ENCODE peak calls at places on chromosomes 1 and 21, in ten cellular contexts. I is cardiac muscle cell, M is fibroblast of lung, C is epithelial cell of esophagus, G is lower lobe of right lung, E is right atrium auricular region, V is Peyer's patch, P is ovary, K is kidney, F is RWPE2. W is an unnamed sample.

GRCh38 chr1:111992396-111992985 is 3.0 kb upstream of the KCND3 start:
- DNase-seq in G (no peak), M (no peak), V (no peak), F (no peak), K (no peak), E (no peak), P (no peak), I (no peak), C (no peak), W (no peak)

GRCh38 chr1:53180226-53180625 is 16.4 kb upstream of the CPT2 start:
- DNase-seq in F (no peak), K (no peak), V (no peak), G (no peak), P (no peak), E (no peak), M (peak), C (no peak), I (peak), W (no peak)

GRCh38 chr1:230308039-230308438 is 118.1 kb downstream of the PGBD5 start:
- DNase-seq in E (peak), P (peak), I (peak), K (peak), M (peak), F (peak), V (peak), G (peak), C (peak), W (no peak)

GRCh38 chr1:246081138-246081702 is 425.9 kb downstream of the SMYD3 start:
- DNase-seq in I (no peak), C (no peak), P (no peak), M (no peak), E (no peak), F (no peak), G (no peak), K (no peak), V (no peak), W (no peak)

GRCh38 chr1:60488857-60489256 is 415.3 kb upstream of the C1orf87 start:
- DNase-seq in G (no peak), I (peak), C (no peak), V (no peak), K (no peak), E (no peak), F (no peak), P (no peak), M (no peak), W (no peak)

GRCh38 chr1:214135886-214136285 is 145.1 kb upstream of the SMYD2 start:
- DNase-seq in F (no peak), V (no peak), G (no peak), M (no peak), P (no peak), C (no peak), E (no peak), K (no peak), I (peak), W (no peak)

GRCh38 chr1:150293433-150294253 is at the start of gene MRPS21:
- DNase-seq in F (peak), K (peak), P (peak), C (peak), G (peak), E (peak), I (peak), M (peak), V (peak), W (peak)

GRCh38 chr1:84619383-84620093 is 45.3 kb upstream of the CTBS start:
- DNase-seq in E (no peak), G (no peak), M (peak), K (no peak), F (no peak), I (peak), P (no peak), C (peak), V (no peak), W (no peak)

GRCh38 chr1:205049479-205049878 is 6.5 kb downstream of the CNTN2 start:
- DNase-seq in G (no peak), I (no peak), C (no peak), M (no peak), E (no peak), K (no peak), F (no peak), P (no peak), V (no peak), W (no peak)

GRCh38 chr21:20811702-20812101 is 186.5 kb upstream of the NCAM2 start:
- DNase-seq in E (no peak), I (no peak), C (no peak), M (no peak), F (no peak), G (no peak), V (no peak), P (no peak), K (no peak), W (no peak)

GRCh38 chr1:15797614-15798390 is 9.6 kb downstream of the UQCRHL start:
- DNase-seq in G (no peak), K (no peak), F (no peak), C (peak), I (peak), P (no peak), V (no peak), M (peak), E (no peak), W (no peak)

GRCh38 chr1:41900611-41901444 is 17.9 kb downstream of the HIVEP3 start:
- DNase-seq in M (peak), C (peak), F (peak), P (no peak), I (peak), V (no peak), G (no peak), E (no peak), K (no peak), W (no peak)

GRCh38 chr1:22611530-22611947 is 24.9 kb upstream of the C1QA start:
- DNase-seq in K (no peak), F (no peak), C (peak), E (no peak), P (peak), M (peak), I (peak), G (peak), V (no peak), W (no peak)

GRCh38 chr1:25906644-25907300 is 553 bp upstream of the STMN1 start:
- DNase-seq in K (no peak), C (peak), V (peak), E (no peak), F (no peak), M (no peak), I (no peak), G (peak), P (no peak), W (no peak)

GRCh38 chr21:16460936-16461335 is 731.2 kb downstream of the USP25 start:
- DNase-seq in G (no peak), E (no peak), M (no peak), C (no peak), P (no peak), F (no peak), K (no peak), V (no peak), I (no peak), W (no peak)

GRCh38 chr1:153542956-153543737 is 2.4 kb upstream of the S100A5 start:
- DNase-seq in M (no peak), K (no peak), V (no peak), G (no peak), I (no peak), C (peak), P (no peak), F (peak), E (no peak), W (no peak)
- H3K4me3 ChIP-seq in M (no peak), K (no peak), V (no peak), G (peak), I (no peak), C (no peak), P (no peak), F (no peak), E (no peak), W (peak)

DNA sequence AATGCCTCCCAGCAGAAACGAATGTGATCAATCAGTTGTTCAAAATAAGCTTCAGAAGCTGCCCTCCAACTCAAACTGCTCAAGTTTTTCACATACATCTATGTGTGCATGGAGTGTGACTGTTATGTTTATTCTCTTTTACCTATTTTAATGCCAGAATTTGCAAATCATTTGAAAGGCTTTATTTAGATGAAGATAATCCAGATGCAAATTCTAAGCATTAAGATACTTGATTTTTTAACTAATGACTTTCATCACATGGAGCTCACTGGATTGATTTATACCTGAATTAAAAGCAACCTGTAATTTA is 69.5 kb downstream of the PLD5 start:
- DNase-seq in I (no peak), E (no peak), F (no peak), G (no peak), C (no peak), K (no peak), M (no peak), P (no peak), V (no peak), W (no peak)
- TF ChIP-seq CTCF in I (no peak), E (no peak), F (peak), G (no peak), C (no peak), K (no peak), M (no peak), P (no peak), V (no peak), W (no peak)

DNA sequence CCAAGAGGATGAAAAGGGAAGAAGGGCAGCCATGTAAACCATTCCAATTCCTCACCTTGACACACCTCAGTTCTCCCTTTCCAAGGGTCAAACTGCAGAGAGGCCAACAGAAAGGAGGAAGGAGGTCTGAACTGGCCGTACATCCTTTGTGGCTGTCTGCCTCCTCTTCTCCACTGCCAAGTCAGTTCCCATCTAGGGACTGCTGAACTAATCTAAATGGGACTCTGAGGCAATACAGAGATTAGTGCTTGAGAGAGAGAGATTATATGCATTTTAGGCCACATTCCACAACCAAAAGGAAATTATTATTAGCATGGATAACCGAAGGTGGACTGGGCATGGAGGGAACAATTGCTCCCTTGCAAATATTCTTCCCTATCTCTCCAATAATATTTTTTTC is 2.7 kb downstream of the ARHGEF11 start:
- DNase-seq in M (no peak), C (no peak), P (no peak), V (no peak), K (no peak), I (peak), F (no peak), E (no peak), G (no peak), W (no peak)
- H3K4me3 ChIP-seq in M (peak), C (no peak), P (no peak), V (no peak), K (peak), I (peak), F (no peak), E (no peak), G (peak), W (peak)

GRCh38 chr1:160780398-160780755 is 15.6 kb upstream of the LY9 start:
- DNase-seq in K (no peak), M (no peak), P (no peak), F (no peak), G (no peak), I (no peak), E (no peak), C (peak), V (no peak), W (no peak)

GRCh38 chr1:160778976-160779375 is 17.0 kb upstream of the LY9 start:
- DNase-seq in C (no peak), V (no peak), P (no peak), K (no peak), E (no peak), F (no peak), M (no peak), I (no peak), G (no peak), W (no peak)

GRCh38 chr1:160781129-160781808 is 14.7 kb upstream of the LY9 start:
- DNase-seq in I (no peak), E (no peak), V (peak), F (no peak), K (no peak), P (no peak), G (peak), M (no peak), C (peak), W (no peak)

GRCh38 chr1:160777486-160778089 is 18.4 kb upstream of the LY9 start:
- DNase-seq in C (peak), G (no peak), F (no peak), K (no peak), V (peak), M (no peak), P (no peak), E (no peak), I (peak), W (no peak)

DNA sequence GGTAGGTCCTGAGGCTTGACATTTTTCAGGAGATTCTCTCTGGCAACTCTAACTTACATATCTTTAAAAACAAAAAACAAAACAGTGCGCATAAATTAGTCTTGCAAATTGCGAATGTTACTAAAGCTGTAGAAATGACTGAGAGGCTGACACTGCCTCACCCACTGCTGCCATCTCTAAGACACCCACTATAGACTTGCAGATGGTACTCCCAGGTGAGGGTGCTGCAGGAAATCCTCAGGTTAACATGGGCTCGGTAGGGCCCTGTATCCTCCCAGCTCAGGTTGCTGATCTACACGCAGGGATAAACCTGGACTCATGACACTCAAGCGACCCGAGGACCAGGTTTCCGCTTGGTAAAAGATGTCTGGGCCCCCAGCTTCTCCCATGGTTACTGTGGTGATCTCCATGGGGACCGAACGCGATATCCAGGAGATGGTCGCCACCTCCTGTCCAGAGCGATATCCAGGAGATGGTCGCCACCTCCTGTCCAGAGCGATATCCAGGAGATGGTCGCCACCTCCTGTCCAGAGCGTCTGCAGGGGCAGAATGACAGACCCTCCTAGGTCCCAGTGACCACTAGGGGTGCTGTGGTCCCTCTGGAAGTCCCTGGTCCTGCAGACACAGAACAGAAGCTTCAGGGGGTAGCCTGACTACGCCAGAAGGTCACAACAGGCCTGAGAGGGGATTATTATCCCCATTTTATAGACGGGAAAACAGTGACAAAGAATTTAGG is 16.1 kb upstream of the LY9 start:
- DNase-seq in P (no peak), K (no peak), C (no peak), M (no peak), V (peak), E (no peak), F (no peak), G (no peak), I (peak), W (no peak)
- TF ChIP-seq CTCF in P (no peak), K (no peak), C (peak), M (no peak), V (no peak), E (peak), F (peak), G (peak), I (peak), W (no peak)

DNA sequence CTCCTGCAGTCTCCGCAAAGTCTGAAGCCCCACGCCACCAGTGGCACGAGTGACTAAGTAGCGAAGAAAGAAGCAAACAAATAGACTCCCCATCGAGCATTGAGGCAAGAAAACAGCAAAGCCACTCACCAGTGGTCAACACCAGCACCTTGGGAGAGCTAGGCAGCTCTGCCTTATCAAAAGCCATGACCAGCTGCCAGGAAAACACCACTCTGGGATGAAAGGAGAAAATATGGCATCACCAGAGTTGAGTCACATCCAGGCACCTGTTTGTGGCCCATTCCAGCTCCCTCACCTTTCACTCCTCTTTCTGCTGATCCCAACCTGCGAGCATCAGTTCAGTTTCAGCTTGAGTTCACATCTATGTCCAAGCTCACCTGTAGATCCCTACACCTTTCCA is 17.2 kb downstream of the PDZK1 start:
- DNase-seq in K (no peak), E (no peak), I (no peak), C (peak), G (no peak), F (no peak), P (no peak), V (no peak), M (no peak), W (no peak)
- H3K4me3 ChIP-seq in K (no peak), E (no peak), I (no peak), C (no peak), G (no peak), F (no peak), P (no peak), V (no peak), M (no peak), W (no peak)

GRCh38 chr1:221263831-221264767 is 384.9 kb downstream of the HLX start:
- DNase-seq in C (peak), P (no peak), I (peak), M (peak), V (peak), E (peak), K (no peak), G (no peak), F (no peak), W (no peak)
- TF ChIP-seq CTCF in C (peak), P (no peak), I (peak), M (peak), V (peak), E (peak), K (peak), G (peak), F (peak), W (peak)

GRCh38 chr1:202967684-202968281 is 726 bp upstream of the CYB5R1 start:
- DNase-seq in P (no peak), E (no peak), F (no peak), C (peak), M (no peak), I (no peak), G (no peak), K (no peak), V (peak), W (no peak)

GRCh38 chr1:202966006-202966904 is 802 bp downstream of the CYB5R1 start:
- DNase-seq in M (no peak), V (no peak), C (peak), E (no peak), F (no peak), P (no peak), K (peak), G (peak), I (no peak), W (no peak)

GRCh38 chr1:202968895-202969295 is 1.8 kb upstream of the CYB5R1 start:
- DNase-seq in P (no peak), G (peak), E (peak), K (no peak), M (peak), F (no peak), V (peak), I (peak), C (peak), W (no peak)

GRCh38 chr1:202965441-202965821 is 1.6 kb downstream of the CYB5R1 start:
- DNase-seq in M (no peak), G (no peak), F (no peak), C (peak), P (no peak), E (no peak), I (no peak), K (no peak), V (no peak), W (no peak)

DNA sequence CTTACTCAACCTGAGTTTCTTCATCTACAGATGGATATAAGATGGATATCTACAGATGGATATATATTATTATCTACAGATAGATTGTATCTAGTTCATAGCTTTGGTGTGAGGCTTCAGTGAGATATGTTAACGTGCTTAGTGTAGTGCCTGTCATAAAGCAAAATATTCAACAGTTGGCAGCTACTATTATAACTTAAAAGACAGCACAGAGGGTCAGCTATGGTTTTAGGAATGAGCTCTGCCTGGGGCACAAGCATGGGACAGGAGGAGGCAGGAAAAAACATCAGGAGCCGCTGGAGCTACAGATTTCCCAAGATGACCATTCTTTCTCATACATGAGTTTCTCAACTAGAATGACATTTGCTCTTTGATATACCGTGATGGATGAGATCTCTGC is 1.3 kb upstream of the CYB5R1 start:
- DNase-seq in E (no peak), V (no peak), F (no peak), K (no peak), M (no peak), C (no peak), G (no peak), P (no peak), I (no peak), W (no peak)
- H3K4me3 ChIP-seq in E (no peak), V (no peak), F (no peak), K (no peak), M (no peak), C (no peak), G (peak), P (no peak), I (peak), W (peak)

W was measured in coronary artery.